ENCODE peak calls at places on chromosomes 6 and 20, in ten cellular contexts. O is GM06990, H is NCI-H2081, Z is D341Med, J is mesenchymal stem cell, D is A172, T is hippocampal formation, Q is NCI-H1105, G is adipocyte, K is cardiac fibroblast. B is an unnamed sample.

GRCh38 chr6:85580104-85580877 is 13.4 kb downstream of the SNX14 start:
- DNase-seq in D (peak; percentile 9), Z (no peak), T (no peak), K (peak; percentile 27), Q (no peak), H (no peak), J (peak; percentile 13), G (no peak), O (no peak), B (no peak)

GRCh38 chr20:24684421-24684871 is 215.0 kb downstream of the SYNDIG1 start:
- DNase-seq in J (no peak), O (no peak), T (no peak), K (no peak), H (no peak), D (no peak), G (no peak), Q (no peak), Z (no peak), B (no peak)

GRCh38 chr6:99334526-99335127 is 14.8 kb downstream of the FAXC start:
- DNase-seq in O (peak; percentile 45), H (peak; percentile 41), T (no peak), J (peak; percentile 63), Z (peak; percentile 65), K (peak; percentile 78), D (peak; percentile 45), Q (peak; percentile 44), G (peak; percentile 62), B (peak; percentile 31)

GRCh38 chr6:115972679-115973078 is 88.0 kb downstream of the FRK start:
- DNase-seq in O (no peak), G (peak; percentile 4), Z (no peak), T (no peak), H (no peak), J (no peak), K (peak; percentile 4), Q (no peak), D (no peak), B (no peak)

GRCh38 chr6:3280091-3280490 is 21.3 kb downstream of the PSMG4 start:
- DNase-seq in Z (no peak), H (no peak), K (no peak), J (no peak), D (no peak), O (no peak), G (no peak), Q (no peak), T (no peak), B (peak; percentile 17)

GRCh38 chr6:15907914-15908518 is 220.9 kb upstream of the MYLIP start:
- DNase-seq in G (no peak), Q (peak; percentile 74), J (no peak), H (peak; percentile 29), D (no peak), Z (no peak), O (no peak), K (no peak), T (no peak), B (no peak)

GRCh38 chr6:10526156-10526555 is 5.0 kb downstream of the GCNT2 start:
- DNase-seq in Z (no peak), T (no peak), G (no peak), Q (no peak), J (peak; percentile 22), D (peak; percentile 57), O (no peak), K (peak; percentile 8), H (no peak), B (no peak)

GRCh38 chr20:5297280-5298004 is 19.3 kb downstream of the PROKR2 start:
- DNase-seq in K (no peak), O (no peak), Z (no peak), D (no peak), Q (no peak), T (no peak), G (no peak), H (no peak), J (no peak), B (no peak)

GRCh38 chr6:34359438-34360158 is 32.9 kb downstream of the NUDT3 start:
- DNase-seq in J (peak; percentile 61), T (no peak), K (peak; percentile 48), Q (no peak), Z (no peak), G (peak; percentile 80), H (no peak), D (no peak), O (no peak), B (no peak)

GRCh38 chr20:3896302-3896701 is 7.1 kb downstream of the PANK2 start:
- DNase-seq in G (peak; percentile 17), Q (no peak), D (no peak), O (no peak), T (no peak), K (peak; percentile 36), J (peak; percentile 39), Z (no peak), H (no peak), B (no peak)

GRCh38 chr20:32474967-32475819 is 109.9 kb downstream of the NOL4L start:
- DNase-seq in Q (no peak), G (peak; percentile 95), Z (no peak), T (peak; percentile 65), O (peak; percentile 56), D (peak; percentile 97), J (peak; percentile 95), H (no peak), K (peak; percentile 92), B (no peak)

GRCh38 chr20:53599910-53600632 is 6.4 kb upstream of the ZNF217 start:
- DNase-seq in Z (no peak), O (no peak), H (no peak), Q (no peak), T (no peak), D (no peak), G (no peak), J (no peak), K (no peak), B (no peak)

GRCh38 chr6:149950423-149950822 is 8.6 kb downstream of the ULBP2 start:
- DNase-seq in O (no peak), K (no peak), T (no peak), J (no peak), H (no peak), G (no peak), Q (no peak), D (no peak), Z (no peak), B (no peak)

GRCh38 chr6:37552267-37552666 is 52.6 kb upstream of the CCDC167 start:
- DNase-seq in K (no peak), D (no peak), O (no peak), T (no peak), G (no peak), J (no peak), H (no peak), Z (no peak), Q (no peak), B (peak; percentile 85)

GRCh38 chr6:99308788-99309187 is 40.7 kb downstream of the FAXC start:
- DNase-seq in J (no peak), O (no peak), K (no peak), G (no peak), H (no peak), Q (no peak), Z (no peak), D (no peak), T (no peak), B (no peak)

GRCh38 chr6:24702720-24703282 is 16.2 kb downstream of the C6orf62 start:
- DNase-seq in Z (no peak), D (no peak), G (no peak), J (no peak), H (no peak), O (no peak), Q (no peak), K (no peak), T (no peak), B (no peak)

GRCh38 chr6:1527098-1527497 is 82.6 kb upstream of the FOXC1 start:
- DNase-seq in Z (no peak), G (peak; percentile 63), Q (no peak), D (no peak), O (no peak), K (peak; percentile 31), J (no peak), T (peak; percentile 70), H (no peak), B (no peak)

GRCh38 chr6:166958926-166959861 is 2.8 kb upstream of the RNASET2 start:
- DNase-seq in G (no peak), T (no peak), J (peak; percentile 52), Z (no peak), K (peak; percentile 41), D (peak; percentile 45), O (peak; percentile 44), Q (no peak), H (no peak), B (no peak)

GRCh38 chr20:63318391-63319163 is 25.6 kb downstream of the COL20A1 start:
- DNase-seq in J (no peak), G (no peak), T (no peak), K (no peak), H (no peak), D (no peak), Z (no peak), O (no peak), Q (no peak), B (no peak)

GRCh38 chr6:17714879-17715860 is 8.4 kb upstream of the NUP153 start:
- DNase-seq in Q (no peak), T (no peak), O (peak; percentile 13), G (peak; percentile 83), H (no peak), J (peak; percentile 94), Z (no peak), K (peak; percentile 93), D (peak; percentile 92), B (no peak)

GRCh38 chr20:58244517-58245030 is 16.1 kb upstream of the ANKRD60 start:
- DNase-seq in Q (no peak), T (no peak), G (no peak), D (no peak), J (no peak), Z (no peak), H (no peak), K (no peak), O (no peak), B (no peak)

GRCh38 chr6:148509789-148510581 is 167.3 kb downstream of the SASH1 start:
- DNase-seq in Q (peak; percentile 27), O (no peak), J (peak; percentile 99), H (peak; percentile 22), T (peak; percentile 33), G (peak; percentile 97), D (peak; percentile 58), K (peak; percentile 99), Z (peak; percentile 55), B (no peak)

GRCh38 chr6:120431841-120432240 is 902.4 kb downstream of the TBC1D32 start:
- DNase-seq in Q (no peak), J (no peak), G (no peak), K (no peak), D (no peak), O (no peak), T (no peak), Z (no peak), H (no peak), B (no peak)

GRCh38 chr20:22729180-22729579 is 144.8 kb upstream of the FOXA2 start:
- DNase-seq in G (no peak), K (peak; percentile 22), D (peak; percentile 84), J (peak; percentile 64), T (no peak), O (no peak), Z (no peak), Q (no peak), H (no peak), B (no peak)

GRCh38 chr6:18388942-18389341 is 1.8 kb downstream of the RNF144B start:
- DNase-seq in K (peak; percentile 91), O (no peak), G (peak; percentile 90), Q (no peak), H (no peak), Z (no peak), D (no peak), T (no peak), J (peak; percentile 31), B (no peak)

GRCh38 chr6:111576302-111576701 is 29.4 kb downstream of the TRAF3IP2 start:
- DNase-seq in D (no peak), O (no peak), K (no peak), Q (no peak), G (no peak), H (no peak), Z (no peak), T (no peak), J (no peak), B (no peak)